ENCODE peak calls at places on chromosomes 16 and 17, in eight cellular contexts. E is adrenal gland, A is HCT116, J is kidney, M is mesendoderm, W is trophoblast cell, T is A549, B is colonic mucosa. H is an unnamed sample. For H3K4me1, the result is how much of the 10 kb centered on the place peaks cover.

GRCh38 chr16:3938471-3938842 is 57.9 kb upstream of the CREBBP start:
- DNase-seq in E (no peak), A (no peak), J (no peak), M (no peak), W (no peak), T (no peak), B (no peak), H (no peak)

GRCh38 chr17:77206557-77206956 is 65.8 kb downstream of the SEC14L1 start:
- DNase-seq in E (no peak), A (no peak), J (no peak), M (no peak), W (no peak), T (no peak), B (no peak), H (no peak)

GRCh38 chr16:25035494-25036405 is 20.6 kb upstream of the ARHGAP17 start:
- DNase-seq in E (no peak), A (no peak), J (no peak), M (no peak), W (no peak), T (no peak), B (no peak), H (no peak)

GRCh38 chr17:61389670-61390478 is 9.8 kb upstream of the TBX2 start:
- DNase-seq in E (no peak), A (no peak), J (peak), M (peak), W (no peak), T (peak), B (no peak), H (peak)

GRCh38 chr17:73591278-73592078 is 52.8 kb downstream of the SDK2 start:
- DNase-seq in E (no peak), A (no peak), J (no peak), M (no peak), W (no peak), T (no peak), B (no peak), H (peak)

GRCh38 chr16:52721331-52721730 is 174.4 kb upstream of the TOX3 start:
- DNase-seq in E (no peak), A (no peak), J (no peak), M (no peak), W (no peak), T (no peak), B (no peak), H (no peak)

GRCh38 chr16:70656065-70656711 is 9.8 kb downstream of the IL34 start:
- DNase-seq in E (no peak), A (no peak), J (no peak), M (no peak), W (no peak), T (no peak), B (no peak), H (no peak)

GRCh38 chr16:4811242-4811641 is 8.8 kb upstream of the ROGDI start:
- DNase-seq in E (no peak), A (no peak), J (no peak), M (no peak), W (no peak), T (no peak), B (no peak), H (no peak)

GRCh38 chr17:12348476-12348875 is 317.2 kb upstream of the MYOCD start:
- DNase-seq in E (no peak), A (no peak), J (no peak), M (peak), W (no peak), T (peak), B (no peak), H (no peak)

GRCh38 chr16:11738742-11739544 is 3.7 kb downstream of the TXNDC11 start:
- DNase-seq in E (no peak), A (no peak), J (no peak), M (no peak), W (no peak), T (no peak), B (no peak), H (no peak)

GRCh38 chr17:80940171-80941123 is 51.2 kb upstream of the CHMP6 start:
- DNase-seq in E (no peak), A (no peak), J (peak), M (no peak), W (no peak), T (no peak), B (no peak), H (peak)

GRCh38 chr17:38748329-38749221 is at the start of gene PCGF2:
- DNase-seq in E (peak), A (peak), J (peak), M (peak), W (peak), T (peak), B (peak), H (peak)

GRCh38 chr17:66551839-66552238 is 249.4 kb downstream of the PRKCA start:
- DNase-seq in E (no peak), A (no peak), J (no peak), M (no peak), W (no peak), T (no peak), B (no peak), H (no peak)

GRCh38 chr17:77884019-77884418 is 74.5 kb upstream of the TNRC6C start:
- DNase-seq in E (peak), A (no peak), J (no peak), M (peak), W (no peak), T (no peak), B (no peak), H (peak)

GRCh38 chr16:79651363-79651762 is 50.8 kb upstream of the MAF start:
- DNase-seq in E (peak), A (no peak), J (no peak), M (no peak), W (no peak), T (peak), B (peak), H (no peak)

GRCh38 chr16:50263060-50263909 is 3.1 kb upstream of the ADCY7 start:
- DNase-seq in E (no peak), A (no peak), J (peak), M (no peak), W (no peak), T (no peak), B (no peak), H (peak)

GRCh38 chr17:76131692-76132573 is 9.1 kb downstream of the FOXJ1 start:
- DNase-seq in E (no peak), A (no peak), J (no peak), M (no peak), W (no peak), T (no peak), B (no peak), H (no peak)

GRCh38 chr16:22347100-22347820 is 27.2 kb downstream of the CDR2 start:
- DNase-seq in E (no peak), A (no peak), J (no peak), M (no peak), W (no peak), T (no peak), B (no peak), H (no peak)

GRCh38 chr17:47735536-47736011 is 2.5 kb downstream of the TBX21 start:
- DNase-seq in E (no peak), A (no peak), J (no peak), M (no peak), W (no peak), T (no peak), B (no peak), H (peak)

GRCh38 chr17:39701012-39701783 is 1.3 kb downstream of the ERBB2 start:
- DNase-seq in E (no peak), A (no peak), J (no peak), M (peak), W (no peak), T (peak), B (peak), H (no peak)

GRCh38 chr16:75340715-75341500 is 89.5 kb upstream of the BCAR1 start:
- DNase-seq in E (no peak), A (no peak), J (no peak), M (peak), W (no peak), T (no peak), B (no peak), H (no peak)

GRCh38 chr16:28210979-28211505 is 723 bp downstream of the XPO6 start:
- DNase-seq in E (peak), A (no peak), J (peak), M (peak), W (peak), T (peak), B (peak), H (peak)

GRCh38 chr17:35433075-35433894 is 985 bp upstream of the SLFN12 start:
- DNase-seq in E (peak), A (peak), J (peak), M (peak), W (peak), T (peak), B (peak), H (peak)

GRCh38 chr16:31487720-31488629 is 5.1 kb downstream of the SLC5A2 start:
- DNase-seq in E (peak), A (no peak), J (peak), M (peak), W (peak), T (peak), B (peak), H (peak)

GRCh38 chr16:2842340-2843000 is 12.4 kb downstream of the ZG16B start:
- DNase-seq in E (peak), A (peak), J (peak), M (peak), W (peak), T (peak), B (peak), H (peak)

GRCh38 chr17:28370035-28370743 is at the start of gene VTN:
- DNase-seq in E (peak), A (no peak), J (peak), M (peak), W (peak), T (peak), B (no peak), H (no peak)

GRCh38 chr17:71975998-71976649 is 144.7 kb upstream of the SOX9 start:
- DNase-seq in E (peak), A (no peak), J (peak), M (peak), W (peak), T (peak), B (peak), H (no peak)

GRCh38 chr16:50610331-50611262 is 62.4 kb downstream of the NKD1 start:
- DNase-seq in E (no peak), A (no peak), J (no peak), M (peak), W (no peak), T (no peak), B (no peak), H (no peak)

GRCh38 chr16:81492965-81493754 is 48.6 kb downstream of the CMIP start:
- DNase-seq in E (no peak), A (peak), J (peak), M (no peak), W (no peak), T (no peak), B (no peak), H (peak)

GRCh38 chr16:78198299-78198698 is 98.8 kb downstream of the WWOX start:
- DNase-seq in E (no peak), A (no peak), J (no peak), M (no peak), W (no peak), T (no peak), B (no peak), H (no peak)

GRCh38 chr17:80879723-80880649 is 111.7 kb upstream of the CHMP6 start:
- DNase-seq in E (no peak), A (no peak), J (peak), M (no peak), W (no peak), T (no peak), B (no peak), H (peak)

GRCh38 chr17:9905902-9906301 is 831 bp upstream of the RCVRN start:
- DNase-seq in E (no peak), A (peak), J (peak), M (peak), W (peak), T (peak), B (no peak), H (peak)

GRCh38 chr16:82671743-82672142 is 45.0 kb downstream of the CDH13 start:
- DNase-seq in E (no peak), A (no peak), J (no peak), M (peak), W (no peak), T (no peak), B (no peak), H (no peak)

GRCh38 chr17:4584125-4584834 is at the start of gene SMTNL2:
- DNase-seq in E (no peak), A (no peak), J (peak), M (no peak), W (no peak), T (no peak), B (peak), H (peak)

GRCh38 chr16:27149986-27150385 is 53.3 kb upstream of the KDM8 start:
- DNase-seq in E (no peak), A (no peak), J (no peak), M (no peak), W (no peak), T (no peak), B (no peak), H (no peak)

GRCh38 chr16:11609474-11610120 is 22.9 kb upstream of the LITAF start:
- DNase-seq in E (no peak), A (no peak), J (peak), M (no peak), W (peak), T (no peak), B (no peak), H (peak)

GRCh38 chr17:41067281-41067680 is 1.6 kb upstream of the KRTAP2-4 start:
- DNase-seq in E (no peak), A (no peak), J (no peak), M (no peak), W (peak), T (no peak), B (no peak), H (no peak)

GRCh38 chr17:49353607-49354006 is 8.4 kb downstream of the ZNF652 start:
- DNase-seq in E (no peak), A (no peak), J (no peak), M (no peak), W (no peak), T (no peak), B (no peak), H (no peak)

GRCh38 chr16:47079883-47080282 is 63.9 kb downstream of the NETO2 start:
- DNase-seq in E (no peak), A (no peak), J (no peak), M (no peak), W (no peak), T (no peak), B (no peak), H (no peak)

GRCh38 chr16:12584488-12585233 is 219.0 kb downstream of the CPPED1 start:
- DNase-seq in E (peak), A (no peak), J (no peak), M (peak), W (no peak), T (no peak), B (no peak), H (peak)

GRCh38 chr16:48558269-48558915 is 51.6 kb downstream of the N4BP1 start:
- DNase-seq in E (no peak), A (no peak), J (no peak), M (peak), W (no peak), T (no peak), B (no peak), H (no peak)

GRCh38 chr16:48556210-48556912 is 53.6 kb downstream of the N4BP1 start:
- DNase-seq in E (no peak), A (no peak), J (no peak), M (no peak), W (no peak), T (no peak), B (no peak), H (no peak)

GRCh38 chr16:48559462-48560211 is 50.3 kb downstream of the N4BP1 start:
- DNase-seq in E (no peak), A (no peak), J (no peak), M (peak), W (no peak), T (no peak), B (no peak), H (no peak)

GRCh38 chr16:48555597-48555996 is 54.4 kb downstream of the N4BP1 start:
- DNase-seq in E (no peak), A (no peak), J (no peak), M (no peak), W (no peak), T (no peak), B (no peak), H (no peak)

GRCh38 chr16:48556913-48557351 is 53.0 kb downstream of the N4BP1 start:
- DNase-seq in E (no peak), A (peak), J (no peak), M (peak), W (no peak), T (no peak), B (no peak), H (no peak)
- H3K27ac ChIP-seq in E (no peak), A (no peak), J (no peak), M (no peak), W (no peak), T (no peak), B (no peak), H (peak)

GRCh38 chr16:76535-77272 is 1.3 kb upstream of the MPG start:
- DNase-seq in E (no peak), A (no peak), J (peak), M (peak), W (peak), T (no peak), B (peak), H (no peak)
- H3K4me1 ChIP-seq in E (under half), A (under half), J (under half), M (under half), W (under half), T (under half), B (under half), H (half or more)

DNA sequence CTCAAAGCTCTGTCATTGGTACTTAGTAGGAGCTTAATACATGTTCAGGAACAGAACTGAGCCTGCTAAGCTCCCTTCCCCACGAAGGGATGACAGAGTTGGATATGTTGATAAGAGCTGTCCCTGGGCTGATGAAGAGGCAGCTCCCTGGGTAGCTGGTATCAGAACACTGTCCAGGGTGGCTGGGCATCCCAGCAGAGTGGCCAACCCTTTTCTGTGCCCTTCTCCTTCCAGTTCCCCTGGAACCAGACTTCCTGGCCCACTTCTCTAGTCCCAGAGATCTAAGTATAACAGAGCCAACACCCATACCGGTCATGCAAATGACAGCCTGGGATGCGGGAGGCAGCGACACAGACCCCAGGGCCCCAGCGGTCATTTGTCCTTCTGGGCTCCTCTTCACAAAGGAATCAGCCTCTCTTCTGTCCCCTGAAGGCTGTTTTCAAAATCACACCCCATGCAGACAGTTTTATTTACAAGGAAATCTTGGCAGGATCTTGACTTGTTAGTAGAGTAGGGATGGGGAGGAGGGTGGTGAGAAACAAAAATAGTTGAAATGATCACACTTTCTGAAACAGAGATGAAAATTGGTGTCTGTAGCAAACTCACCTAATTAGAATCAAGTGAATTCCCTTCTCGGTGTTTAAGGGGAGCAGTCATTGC is 1.4 kb upstream of the RHBDL3 start:
- DNase-seq in E (no peak), A (no peak), J (peak), M (peak), W (no peak), T (peak), B (no peak), H (no peak)
- H3K4me3 ChIP-seq in E (no peak), A (no peak), J (no peak), M (no peak), W (no peak), T (no peak), B (no peak), H (no peak)

GRCh38 chr16:89095401-89095974 is 1.8 kb downstream of the ACSF3 start:
- DNase-seq in E (no peak), A (no peak), J (no peak), M (no peak), W (no peak), T (no peak), B (no peak), H (no peak)

GRCh38 chr16:89098767-89099430 is 5.2 kb downstream of the ACSF3 start:
- DNase-seq in E (no peak), A (no peak), J (no peak), M (no peak), W (no peak), T (no peak), B (no peak), H (peak)

GRCh38 chr16:89096042-89096717 is 2.5 kb downstream of the ACSF3 start:
- DNase-seq in E (no peak), A (no peak), J (no peak), M (no peak), W (no peak), T (no peak), B (no peak), H (no peak)

GRCh38 chr16:89097528-89097846 is 3.8 kb downstream of the ACSF3 start:
- DNase-seq in E (no peak), A (no peak), J (no peak), M (no peak), W (no peak), T (no peak), B (no peak), H (no peak)

DNA sequence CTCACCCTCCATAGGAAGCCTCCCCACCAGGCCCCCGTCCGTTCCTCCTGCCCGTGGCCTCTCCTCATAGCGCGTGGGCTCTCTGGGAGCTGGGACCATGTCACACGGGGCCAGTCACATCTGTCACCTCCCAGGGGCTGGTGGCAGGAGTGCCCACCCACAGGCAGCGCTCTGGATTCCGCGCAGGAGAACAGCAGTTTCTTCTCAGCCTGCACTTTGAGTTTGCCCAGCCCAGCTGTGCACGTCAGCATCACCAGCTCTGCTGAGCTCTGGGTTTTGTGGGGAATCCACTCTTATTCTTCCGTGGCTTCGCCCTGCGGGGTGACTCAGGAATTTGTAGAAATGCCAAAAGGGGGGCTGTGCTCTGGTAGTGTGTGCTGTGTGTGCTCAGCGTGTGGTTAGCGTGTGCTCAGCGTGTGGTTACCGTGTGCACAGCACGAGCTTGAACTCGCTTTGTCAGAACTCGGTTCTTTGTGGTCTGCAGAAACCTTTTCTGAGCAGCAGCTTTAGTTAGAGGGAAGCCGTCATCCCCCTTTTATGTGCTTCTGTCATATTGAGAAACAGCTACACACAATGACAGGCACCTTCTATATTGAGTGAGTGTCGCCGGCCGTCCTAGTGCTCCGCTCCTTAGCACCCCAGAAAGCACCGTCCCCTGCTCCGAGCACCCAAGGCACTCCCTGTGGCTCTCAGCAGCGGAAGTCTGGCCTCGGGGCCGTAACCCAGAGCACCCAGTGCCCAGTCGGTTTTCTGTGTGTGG is 3.3 kb downstream of the ACSF3 start:
- DNase-seq in E (no peak), A (no peak), J (no peak), M (no peak), W (no peak), T (no peak), B (no peak), H (peak)
- H3K27ac ChIP-seq in E (no peak), A (no peak), J (no peak), M (no peak), W (no peak), T (no peak), B (peak), H (peak)

H was measured in spleen.